ENCODE peak calls at places on chromosome 18, in five cellular contexts. B is T-cell, O is OCI-LY7, H is NCI-H526 treated with DMSO at 0.1 percent for 48 hours, D is pancreas. I is an unnamed sample.

GRCh38 chr18:42392416-42392815 is 437.4 kb downstream of the PIK3C3 start:
- DNase-seq in B (no peak), O (no peak), H (no peak), D (no peak), I (no peak)

GRCh38 chr18:30163573-30163972 is 879.0 kb downstream of the DSC3 start:
- DNase-seq in B (no peak), O (no peak), H (no peak), D (no peak), I (no peak)

GRCh38 chr18:43405097-43405496 is 127.8 kb upstream of the SYT4 start:
- DNase-seq in B (no peak), O (no peak), H (no peak), D (no peak), I (no peak)

GRCh38 chr18:45526120-45526841 is 89.0 kb upstream of the SLC14A2 start:
- DNase-seq in B (no peak), O (no peak), H (no peak), D (no peak), I (no peak)

GRCh38 chr18:29301048-29301447 is 1124.1 kb upstream of the CDH2 start:
- DNase-seq in B (no peak), O (no peak), H (no peak), D (no peak), I (no peak)

GRCh38 chr18:12159446-12159845 is 65.8 kb downstream of the ANKRD62 start:
- DNase-seq in B (no peak), O (no peak), H (no peak), D (no peak), I (no peak)

GRCh38 chr18:79782566-79783308 is 15.0 kb upstream of the KCNG2 start:
- DNase-seq in B (no peak), O (no peak), H (no peak), D (no peak), I (no peak)

GRCh38 chr18:26869640-26870039 is 4.1 kb upstream of the AQP4 start:
- DNase-seq in B (no peak), O (no peak), H (no peak), D (no peak), I (no peak)

GRCh38 chr18:70335892-70336726 is 47.3 kb downstream of the SOCS6 start:
- DNase-seq in B (no peak), O (no peak), H (no peak), D (no peak), I (no peak)

GRCh38 chr18:75635096-75635495 is 207.6 kb upstream of the SMIM21 start:
- DNase-seq in B (no peak), O (no peak), H (peak), D (no peak), I (no peak)

GRCh38 chr18:75455249-75456183 is 28.0 kb upstream of the SMIM21 start:
- DNase-seq in B (no peak), O (no peak), H (no peak), D (no peak), I (no peak)

GRCh38 chr18:36104749-36105148 is 24.4 kb downstream of the SLC39A6 start:
- DNase-seq in B (no peak), O (no peak), H (no peak), D (no peak), I (no peak)

I was measured in stomach.